ENCODE peak calls at places on chromosomes 12 and 14, in six cellular contexts. R is cardiac muscle cell; P is stimulated activated CD4-positive, alpha-beta T cell treated with anti-CD3 and anti-CD28 coated beads, Interleukin-1b, Interleukin-23, amount 100 ng/mL, for 4 hours; M is stimulated activated CD8-positive, alpha-beta memory T cell treated with anti-CD3 and anti-CD28 coated beads, Interleukin-15, amount 100 ng/mL, for 24 hours; H is effector memory CD8-positive, alpha-beta T cell; V is CD4-positive, alpha-beta T cell. T is an unnamed sample.

GRCh38 chr12:104167519-104168458 is 29.8 kb upstream of the NFYB start:
- DNase-seq in H (no peak), P (no peak), M (no peak), R (no peak), V (no peak), T (no peak)

GRCh38 chr12:11729008-11729407 is 79.5 kb downstream of the ETV6 start:
- DNase-seq in V (no peak), M (no peak), P (no peak), H (no peak), R (no peak), T (no peak)

GRCh38 chr12:130127909-130128763 is 34.1 kb upstream of the FZD10 start:
- DNase-seq in P (no peak), R (no peak), V (no peak), H (no peak), M (no peak), T (no peak)

GRCh38 chr12:114799574-114800487 is 115.9 kb upstream of the TBX3 start:
- DNase-seq in H (no peak), R (peak), V (no peak), P (no peak), M (no peak), T (no peak)

GRCh38 chr12:19273482-19274330 is 144.2 kb downstream of the PLEKHA5 start:
- DNase-seq in M (no peak), P (no peak), R (no peak), H (peak), V (peak), T (peak)

GRCh38 chr12:128976120-128976519 is 122.8 kb downstream of the GLT1D1 start:
- DNase-seq in M (no peak), P (peak), R (peak), H (no peak), V (no peak), T (no peak)

GRCh38 chr12:88308825-88309224 is 166.7 kb downstream of the TMTC3 start:
- DNase-seq in H (no peak), M (no peak), P (no peak), R (no peak), V (no peak), T (no peak)

GRCh38 chr12:115542656-115543055 is 734.8 kb downstream of the MED13L start:
- DNase-seq in R (no peak), V (no peak), P (no peak), M (no peak), H (no peak), T (no peak)

GRCh38 chr14:72270341-72270740 is 338.1 kb downstream of the RGS6 start:
- DNase-seq in H (no peak), M (no peak), R (no peak), V (no peak), P (no peak), T (no peak)

GRCh38 chr12:12599750-12600643 is 11.7 kb upstream of the CREBL2 start:
- DNase-seq in M (no peak), P (no peak), V (no peak), R (no peak), H (no peak), T (no peak)

GRCh38 chr12:4230526-4230925 is 43.0 kb upstream of the CCND2 start:
- DNase-seq in M (no peak), P (no peak), H (no peak), V (no peak), R (no peak), T (no peak)

GRCh38 chr14:104600141-104600643 is 4.4 kb downstream of the TMEM179 start:
- DNase-seq in M (no peak), R (no peak), P (no peak), H (no peak), V (no peak), T (no peak)

GRCh38 chr12:50246873-50247612 is 36.3 kb downstream of the LIMA1 start:
- DNase-seq in R (no peak), H (no peak), P (peak), V (no peak), M (no peak), T (peak)

GRCh38 chr12:123599721-123600120 is 2.2 kb upstream of the DDX55 start:
- DNase-seq in H (no peak), V (no peak), R (no peak), P (no peak), M (no peak), T (no peak)

GRCh38 chr14:74299061-74299545 is 3.6 kb downstream of the ABCD4 start:
- DNase-seq in P (no peak), M (no peak), R (no peak), H (no peak), V (no peak), T (no peak)

GRCh38 chr12:47817272-47818006 is 2.3 kb downstream of the HDAC7 start:
- DNase-seq in V (no peak), R (no peak), H (no peak), M (no peak), P (no peak), T (no peak)

GRCh38 chr12:92055877-92056276 is 89.8 kb downstream of the BTG1 start:
- DNase-seq in R (no peak), V (peak), M (no peak), H (peak), P (no peak), T (no peak)

GRCh38 chr14:104591506-104592291 is 12.1 kb downstream of the C14orf180 start:
- DNase-seq in M (no peak), H (no peak), V (no peak), R (no peak), P (no peak), T (no peak)

GRCh38 chr12:120363274-120363855 is 5.6 kb downstream of the MSI1 start:
- DNase-seq in H (no peak), R (no peak), P (no peak), V (no peak), M (no peak), T (no peak)

GRCh38 chr12:88737838-88738472 is 157.7 kb upstream of the KITLG start:
- DNase-seq in V (no peak), M (no peak), R (no peak), H (no peak), P (no peak), T (no peak)

GRCh38 chr14:98103705-98104104 is 1168.3 kb downstream of the BCL11B start:
- DNase-seq in M (no peak), V (no peak), R (no peak), H (no peak), P (no peak), T (no peak)

GRCh38 chr14:103198429-103199140 is 75.3 kb downstream of the TNFAIP2 start:
- DNase-seq in V (no peak), M (no peak), P (no peak), H (no peak), R (no peak), T (no peak)

GRCh38 chr12:45655186-45655585 is 74.3 kb upstream of the ARID2 start:
- DNase-seq in M (no peak), H (peak), V (peak), R (peak), P (peak), T (no peak)

GRCh38 chr12:10884086-10884725 is at the start of gene PRH1:
- DNase-seq in P (no peak), H (no peak), R (no peak), V (no peak), M (no peak), T (no peak)

GRCh38 chr14:23457587-23458445 is 11.7 kb upstream of the NGDN start:
- DNase-seq in M (no peak), H (no peak), V (no peak), R (no peak), P (no peak), T (no peak)

GRCh38 chr14:79840068-79840467 is 371.2 kb downstream of the DIO2 start:
- DNase-seq in M (no peak), H (no peak), R (no peak), V (no peak), P (no peak), T (no peak)

GRCh38 chr14:94761999-94762377 is 7.9 kb downstream of the GSC start:
- DNase-seq in R (no peak), P (no peak), V (no peak), M (no peak), H (no peak), T (no peak)

GRCh38 chr12:57461326-57461903 is 1.8 kb downstream of the GLI1 start:
- DNase-seq in P (no peak), H (no peak), V (no peak), R (peak), M (no peak), T (no peak)

GRCh38 chr14:31190220-31190605 is 17.4 kb downstream of the HECTD1 start:
- DNase-seq in H (no peak), P (no peak), V (no peak), M (no peak), R (no peak), T (no peak)

GRCh38 chr12:75155962-75156361 is 53.7 kb downstream of the KCNC2 start:
- DNase-seq in P (no peak), M (no peak), V (no peak), H (no peak), R (peak), T (no peak)